ENCODE peak calls at places on chromosomes 16 and 17, in eight cellular contexts. U is hepatocyte, V is IMR-90, B is H9, D is neural progenitor cell, G is PC-3, H is OCI-LY7, Z is GM23248. S is an unnamed sample. For H3K4me1 and H4K20me1, the result is how much of the 10 kb centered on the place peaks cover.

GRCh38 chr16:24577167-24577566 is 37.8 kb downstream of the RBBP6 start:
- DNase-seq in U (no peak), Z (peak), V (peak), H (no peak), B (no peak), G (no peak), D (no peak), S (peak)

GRCh38 chr17:37710344-37710886 is 34.4 kb downstream of the HNF1B start:
- DNase-seq in U (peak), Z (peak), H (peak), D (peak), B (peak), G (peak), V (peak), S (no peak)

GRCh38 chr17:683040-683439 is 31.6 kb downstream of the VPS53 start:
- DNase-seq in H (no peak), G (no peak), U (no peak), B (no peak), Z (no peak), V (no peak), D (no peak), S (no peak)

GRCh38 chr17:71975998-71976649 is 144.7 kb upstream of the SOX9 start:
- DNase-seq in B (peak), D (peak), U (peak), G (peak), H (no peak), Z (peak), V (peak), S (no peak)

GRCh38 chr16:57844416-57845030 is 42.2 kb upstream of the KIFC3 start:
- DNase-seq in G (no peak), Z (no peak), U (no peak), D (no peak), B (no peak), H (no peak), V (no peak), S (no peak)

GRCh38 chr17:47265983-47266541 is 12.4 kb downstream of the ITGB3 start:
- DNase-seq in D (no peak), V (peak), Z (peak), G (peak), H (no peak), B (no peak), U (peak), S (peak)

GRCh38 chr16:57564571-57565270 is 22.3 kb downstream of the ADGRG5 start:
- DNase-seq in V (peak), U (peak), Z (peak), G (no peak), D (no peak), H (no peak), B (no peak), S (no peak)

GRCh38 chr17:27741361-27741861 is 58.9 kb downstream of the NOS2 start:
- DNase-seq in H (no peak), D (no peak), V (peak), G (no peak), B (peak), U (no peak), Z (peak), S (no peak)

GRCh38 chr16:10886739-10887269 is 9.8 kb downstream of the CIITA start:
- DNase-seq in V (no peak), G (no peak), B (no peak), U (no peak), H (peak), Z (no peak), D (no peak), S (peak)

GRCh38 chr17:71208111-71208704 is 912.6 kb upstream of the SOX9 start:
- DNase-seq in Z (peak), B (no peak), H (no peak), V (peak), G (peak), U (no peak), D (no peak), S (no peak)

GRCh38 chr17:82238562-82239201 is 9.8 kb downstream of the SLC16A3 start:
- DNase-seq in U (peak), B (no peak), H (no peak), V (peak), D (no peak), Z (peak), G (peak), S (no peak)

GRCh38 chr16:30377050-30377811 is 2.6 kb downstream of the MYL11 start:
- DNase-seq in H (no peak), V (no peak), B (no peak), G (no peak), U (no peak), D (peak), Z (no peak), S (no peak)

GRCh38 chr17:73458191-73458590 is 146.4 kb upstream of the CDC42EP4 start:
- DNase-seq in V (no peak), B (no peak), G (no peak), Z (no peak), U (no peak), H (no peak), D (no peak), S (no peak)

GRCh38 chr17:1050996-1051925 is 54.3 kb downstream of the TIMM22 start:
- DNase-seq in B (no peak), G (no peak), D (no peak), H (no peak), V (no peak), U (no peak), Z (no peak), S (no peak)

GRCh38 chr16:88744839-88745521 is 38.7 kb downstream of the CTU2 start:
- DNase-seq in B (peak), D (peak), U (no peak), H (no peak), G (no peak), V (no peak), Z (no peak), S (no peak)

GRCh38 chr16:49422896-49423295 is 49.3 kb downstream of the C16orf78 start:
- DNase-seq in B (no peak), G (no peak), U (no peak), Z (no peak), H (no peak), V (no peak), D (no peak), S (no peak)

GRCh38 chr16:14509055-14509454 is 121.0 kb downstream of the PARN start:
- DNase-seq in Z (peak), D (no peak), V (peak), G (peak), U (no peak), H (no peak), B (no peak), S (no peak)

GRCh38 chr16:83143788-83144187 is 517.0 kb downstream of the CDH13 start:
- DNase-seq in H (no peak), B (no peak), V (peak), D (peak), G (no peak), U (peak), Z (no peak), S (no peak)

GRCh38 chr17:1376061-1376460 is 24.0 kb downstream of the YWHAE start:
- DNase-seq in U (no peak), H (no peak), D (no peak), V (no peak), Z (no peak), G (no peak), B (no peak), S (no peak)

GRCh38 chr17:7380321-7380720 is 568 bp upstream of the TNK1 start:
- DNase-seq in G (peak), U (peak), V (peak), H (no peak), B (peak), Z (peak), D (no peak), S (no peak)

GRCh38 chr16:89890886-89891657 is 17.7 kb downstream of the TCF25 start:
- DNase-seq in H (no peak), U (no peak), G (no peak), D (no peak), V (no peak), Z (no peak), B (no peak), S (no peak)

GRCh38 chr17:69441179-69441578 is 26.7 kb downstream of the MAP2K6 start:
- DNase-seq in Z (no peak), G (no peak), B (no peak), D (no peak), H (no peak), U (no peak), V (no peak), S (no peak)

GRCh38 chr17:78805301-78805700 is 23.2 kb upstream of the CYTH1 start:
- DNase-seq in D (no peak), G (no peak), B (no peak), U (no peak), Z (no peak), H (no peak), V (no peak), S (no peak)

GRCh38 chr17:37770631-37771518 is 26.0 kb upstream of the HNF1B start:
- DNase-seq in Z (peak), G (peak), B (peak), H (peak), D (peak), U (peak), V (peak), S (peak)

GRCh38 chr16:85935957-85936760 is 37.2 kb downstream of the IRF8 start:
- DNase-seq in D (no peak), Z (no peak), V (no peak), U (no peak), B (no peak), G (no peak), H (peak), S (peak)

GRCh38 chr16:87369796-87370719 is 13.5 kb downstream of the FBXO31 start:
- DNase-seq in H (no peak), B (no peak), U (no peak), V (no peak), D (peak), G (no peak), Z (no peak), S (no peak)

GRCh38 chr16:25210758-25211157 is 6.0 kb upstream of the AQP8 start:
- DNase-seq in V (peak), D (no peak), G (peak), U (no peak), B (no peak), H (no peak), Z (peak), S (no peak)

GRCh38 chr17:38908676-38909181 is 16.7 kb upstream of the LASP1NB start:
- DNase-seq in D (no peak), U (no peak), H (peak), G (no peak), Z (no peak), V (no peak), B (no peak), S (no peak)

GRCh38 chr17:36529121-36529520 is 5.5 kb downstream of the MYO19 start:
- DNase-seq in V (peak), Z (peak), U (no peak), G (peak), B (no peak), D (no peak), H (no peak), S (no peak)
- H3K4me1 ChIP-seq in V (under half), Z (under half), U (under half), G (half or more), B (under half), D (under half), H (under half), S (under half)

GRCh38 chr16:2587891-2588565 is 50.2 kb downstream of the PDPK1 start:
- DNase-seq in G (no peak), V (no peak), H (no peak), D (no peak), Z (no peak), B (no peak), U (no peak), S (no peak)

GRCh38 chr16:2584742-2585650 is 47.2 kb downstream of the PDPK1 start:
- DNase-seq in D (no peak), U (no peak), Z (no peak), V (peak), B (no peak), H (no peak), G (no peak), S (no peak)

GRCh38 chr16:2585651-2586081 is 47.8 kb downstream of the PDPK1 start:
- DNase-seq in D (no peak), U (no peak), G (no peak), V (no peak), B (peak), H (no peak), Z (no peak), S (no peak)

GRCh38 chr16:2586241-2586640 is 48.4 kb downstream of the PDPK1 start:
- DNase-seq in D (peak), H (no peak), V (no peak), B (peak), Z (no peak), U (no peak), G (no peak), S (peak)

GRCh38 chr16:2586901-2587480 is 49.2 kb downstream of the PDPK1 start:
- DNase-seq in H (no peak), U (no peak), Z (no peak), B (peak), G (no peak), D (no peak), V (no peak), S (no peak)
- H4K20me1 ChIP-seq in H (under half), U (under half), Z (under half), B (under half), G (under half), D (under half), V (under half), S (under half)

DNA sequence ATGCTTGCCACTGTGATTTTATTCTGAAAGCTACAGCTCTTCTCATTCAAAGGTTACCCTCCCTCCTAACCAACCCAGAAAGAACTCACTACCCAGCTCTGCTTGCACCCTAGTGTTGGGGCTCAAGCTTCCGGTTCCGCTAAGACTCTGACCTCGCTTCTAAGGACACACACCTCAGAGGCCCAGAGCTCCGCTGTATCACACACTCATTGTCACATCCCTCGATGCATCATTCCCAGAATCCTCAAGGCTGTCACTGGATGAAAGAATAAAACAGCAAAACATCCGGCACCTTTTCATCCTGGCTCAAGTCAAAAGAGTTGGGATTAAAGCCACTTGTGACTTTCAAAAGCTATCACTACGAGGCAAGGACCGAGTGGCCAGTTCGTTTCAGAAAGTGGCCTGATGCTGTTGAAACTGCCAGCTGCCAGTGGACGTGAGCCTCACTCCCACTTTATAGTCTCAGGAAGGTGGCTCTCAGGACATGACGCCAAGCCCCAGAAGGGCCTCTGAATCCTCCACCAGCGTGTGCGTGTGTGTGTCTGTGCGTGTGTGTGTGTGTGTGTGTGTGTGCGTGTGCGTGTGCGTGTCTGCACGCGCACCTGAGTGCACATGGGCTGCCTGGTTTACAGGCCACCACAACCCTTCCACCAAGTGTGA is 29.0 kb downstream of the ZFHX3 start:
- DNase-seq in Z (no peak), U (no peak), H (no peak), V (no peak), D (no peak), B (no peak), G (no peak), S (no peak)
- H3K27ac ChIP-seq in Z (no peak), U (no peak), H (no peak), V (peak), D (no peak), B (no peak), G (peak), S (no peak)

DNA sequence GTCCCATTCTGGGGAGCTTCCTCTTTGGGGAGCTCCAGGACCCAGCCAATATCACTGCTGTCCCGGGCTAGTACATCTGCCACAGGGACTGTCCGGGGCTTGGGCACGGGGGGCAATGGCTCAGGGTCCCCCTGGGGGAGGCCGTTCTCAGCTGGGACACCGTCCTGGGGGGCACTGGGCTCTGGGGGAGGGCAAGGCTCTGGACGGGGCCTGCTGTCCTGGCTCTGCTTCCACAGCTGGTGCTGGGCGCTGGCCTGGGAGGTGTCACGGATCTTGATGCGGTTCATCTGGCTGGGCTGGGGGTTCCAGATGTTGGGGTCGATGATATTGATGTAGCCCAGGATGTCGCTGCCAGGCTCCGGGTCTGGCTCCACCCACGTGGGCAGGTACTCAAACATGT is 26.1 kb downstream of the SLC5A10 start:
- DNase-seq in G (no peak), D (no peak), B (no peak), Z (no peak), V (no peak), H (no peak), U (no peak), S (no peak)
- H3K4me1 ChIP-seq in G (under half), D (under half), B (under half), Z (under half), V (under half), H (under half), U (under half), S (under half)

GRCh38 chr17:60618854-60619253 is 18.9 kb downstream of the PPM1D start:
- DNase-seq in V (peak), D (no peak), G (no peak), B (no peak), H (no peak), Z (no peak), U (no peak), S (no peak)

GRCh38 chr17:60627113-60627512 is 27.1 kb downstream of the PPM1D start:
- DNase-seq in G (no peak), B (no peak), D (no peak), Z (no peak), H (no peak), V (no peak), U (no peak), S (no peak)

GRCh38 chr17:60622961-60623360 is 23.0 kb downstream of the PPM1D start:
- DNase-seq in V (no peak), H (no peak), B (no peak), Z (no peak), D (no peak), G (no peak), U (no peak), S (no peak)

GRCh38 chr17:60628252-60628889 is 28.4 kb downstream of the PPM1D start:
- DNase-seq in D (no peak), B (no peak), G (no peak), Z (no peak), U (no peak), V (no peak), H (no peak), S (no peak)

GRCh38 chr17:60623415-60623814 is 23.4 kb downstream of the PPM1D start:
- DNase-seq in D (no peak), H (no peak), U (no peak), B (no peak), Z (no peak), G (no peak), V (no peak), S (no peak)
- H4K20me1 ChIP-seq in D (under half), H (under half), U (under half), B (under half), Z (under half), G (under half), V (under half), S (under half)

GRCh38 chr17:46020023-46020735 is 21.1 kb downstream of the STH start:
- DNase-seq in H (no peak), B (no peak), V (no peak), G (no peak), U (no peak), D (no peak), Z (no peak), S (no peak)
- H3K27ac ChIP-seq in H (no peak), B (no peak), V (no peak), G (no peak), U (no peak), D (no peak), Z (no peak), S (no peak)

DNA sequence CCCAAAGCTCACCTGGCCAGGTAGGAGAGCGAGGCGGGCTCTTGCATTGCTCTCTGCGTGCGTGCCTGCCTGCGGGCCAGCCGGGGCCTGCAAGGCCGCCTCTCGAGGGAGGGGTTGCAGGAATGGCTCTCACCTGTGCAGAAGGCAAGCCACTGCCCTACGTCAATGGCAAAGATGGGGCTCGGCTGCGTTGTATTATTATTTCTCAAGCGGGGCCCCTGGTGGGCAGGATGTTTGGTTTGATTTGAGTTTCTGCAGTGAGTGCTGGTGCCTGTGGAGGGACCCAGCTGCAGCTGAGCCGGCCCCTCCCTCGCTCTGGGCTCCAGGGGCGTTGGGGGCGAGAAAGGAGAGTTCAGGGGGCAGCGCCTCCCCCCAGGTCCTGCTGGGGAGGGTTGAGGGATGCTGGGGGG is 338.6 kb downstream of the SEC14L1 start:
- DNase-seq in G (no peak), B (peak), V (no peak), D (no peak), H (peak), Z (no peak), U (no peak), S (no peak)
- H3K4me1 ChIP-seq in G (under half), B (under half), V (half or more), D (half or more), H (half or more), Z (under half), U (half or more), S (under half)

GRCh38 chr17:17119533-17119932 is 77.3 kb downstream of the MPRIP start:
- DNase-seq in D (no peak), G (peak), B (no peak), U (no peak), H (peak), Z (peak), V (peak), S (no peak)
- H4K20me1 ChIP-seq in D (under half), G (half or more), B (under half), U (half or more), H (under half), Z (under half), V (half or more), S (half or more)

GRCh38 chr16:66947302-66948033 is 12.2 kb downstream of the CES2 start:
- DNase-seq in D (peak), V (peak), G (peak), H (peak), U (peak), B (peak), Z (peak), S (peak)
- H3K27ac ChIP-seq in D (no peak), V (no peak), G (no peak), H (no peak), U (no peak), B (no peak), Z (no peak), S (no peak)

DNA sequence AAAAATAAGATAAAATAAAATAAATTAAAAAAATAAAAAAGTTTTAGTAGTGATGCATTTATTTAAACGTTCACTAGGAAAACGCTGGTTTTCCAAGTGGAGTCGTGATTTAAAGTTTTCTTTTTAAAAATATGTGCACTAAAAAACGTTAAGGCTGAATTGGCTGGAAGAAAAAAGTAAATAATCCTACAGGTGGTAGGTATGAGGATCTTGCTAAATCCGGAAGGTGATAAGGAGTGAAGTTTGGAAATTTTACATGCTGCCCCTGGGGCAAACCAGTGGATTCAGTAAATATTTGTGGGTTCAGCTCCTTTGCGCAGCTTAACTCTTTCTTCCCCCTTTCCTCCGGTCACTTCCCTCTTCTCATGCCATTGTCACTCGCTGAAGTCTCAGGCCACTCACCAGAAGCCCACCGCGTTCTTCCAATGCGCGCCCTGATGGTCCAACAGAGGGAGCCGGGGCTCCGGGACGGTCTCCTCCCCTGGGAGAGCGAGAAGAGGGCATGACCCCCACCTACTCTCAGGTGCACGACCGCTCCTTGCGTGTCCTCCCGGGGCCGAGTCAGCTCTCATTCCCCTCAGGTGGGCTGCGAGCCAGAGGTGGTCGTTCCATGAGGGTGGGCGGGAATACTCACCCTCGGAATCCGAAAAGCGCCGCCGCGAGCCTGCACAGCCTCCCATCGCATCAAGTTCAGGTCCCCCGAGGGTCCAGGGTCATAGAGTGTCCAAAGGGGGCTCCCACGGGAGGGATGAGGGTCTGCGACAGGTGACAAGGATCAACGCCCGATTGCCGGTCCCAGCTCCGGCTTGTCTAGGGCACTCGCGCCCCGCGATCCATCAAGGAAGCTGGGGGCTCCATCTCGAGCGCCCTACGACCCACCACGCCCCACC is 549 bp downstream of the CLN3 start:
- DNase-seq in D (peak), H (peak), B (peak), U (peak), V (no peak), Z (peak), G (peak), S (peak)
- H3K4me1 ChIP-seq in D (under half), H (under half), B (under half), U (under half), V (under half), Z (under half), G (under half), S (under half)